ENCODE peak calls at places on chromosomes 13 and 19, in five cellular contexts. X is mucosa of descending colon, W is mammary epithelial cell, Y is GM13977, T is right atrium auricular region. V is an unnamed sample.

GRCh38 chr19:18014197-18014596 is 6.2 kb downstream of the ARRDC2 start:
- DNase-seq in T (no peak), W (no peak), Y (no peak), X (no peak), V (no peak)

GRCh38 chr13:37313383-37313782 is 207.9 kb upstream of the CSNK1A1L start:
- DNase-seq in W (peak), X (no peak), T (no peak), Y (no peak), V (no peak)

GRCh38 chr13:78298657-78299056 is 304.7 kb downstream of the POU4F1 start:
- DNase-seq in Y (no peak), T (no peak), X (no peak), W (peak), V (no peak)

GRCh38 chr19:2494447-2495129 is 18.7 kb downstream of the GADD45B start:
- DNase-seq in T (peak), Y (peak), W (peak), X (peak), V (peak)

GRCh38 chr13:44810067-44810840 is 179.0 kb downstream of the NUFIP1 start:
- DNase-seq in Y (no peak), T (peak), X (no peak), W (no peak), V (no peak)

GRCh38 chr19:13181747-13182388 is 31.7 kb downstream of the IER2 start:
- DNase-seq in Y (peak), W (no peak), T (no peak), X (no peak), V (peak)

GRCh38 chr13:61563645-61564044 is 148.0 kb upstream of the PCDH20 start:
- DNase-seq in X (no peak), W (no peak), Y (no peak), T (no peak), V (no peak)

GRCh38 chr13:41944229-41944628 is 16.7 kb downstream of the VWA8 start:
- DNase-seq in W (no peak), T (no peak), Y (no peak), X (no peak), V (no peak)

GRCh38 chr13:60369242-60369641 is 27.8 kb upstream of the TDRD3 start:
- DNase-seq in W (peak), T (no peak), Y (no peak), X (no peak), V (no peak)
- TF ChIP-seq CTCF in W (peak), T (no peak), Y (peak), X (no peak), V (no peak)

GRCh38 chr19:10936661-10937084 is 8.1 kb downstream of the TIMM29 start:
- DNase-seq in Y (peak), W (peak), T (no peak), X (no peak), V (peak)
- TF ChIP-seq CTCF in Y (peak), W (peak), T (peak), X (peak), V (peak)

GRCh38 chr19:1434577-1435060 is 3.6 kb upstream of the RPS15 start:
- DNase-seq in T (no peak), W (no peak), X (peak), Y (no peak), V (no peak)

GRCh38 chr19:1433119-1434039 is 4.8 kb upstream of the RPS15 start:
- DNase-seq in T (no peak), W (no peak), Y (no peak), X (peak), V (no peak)

GRCh38 chr19:1434040-1434366 is 4.2 kb upstream of the RPS15 start:
- DNase-seq in W (no peak), Y (no peak), T (no peak), X (peak), V (no peak)

GRCh38 chr19:1431759-1432506 is 6.3 kb upstream of the RPS15 start:
- DNase-seq in W (no peak), Y (no peak), T (no peak), X (peak), V (no peak)

GRCh38 chr19:1432507-1432887 is 5.7 kb upstream of the RPS15 start:
- DNase-seq in W (no peak), Y (no peak), X (peak), T (no peak), V (no peak)
- TF ChIP-seq CTCF in W (no peak), Y (no peak), X (no peak), T (no peak), V (no peak)

GRCh38 chr19:6737284-6737872 is at the start of gene GPR108:
- DNase-seq in W (peak), X (peak), Y (peak), T (peak), V (peak)

GRCh38 chr19:6739390-6739883 is at the start of gene TRIP10:
- DNase-seq in Y (peak), X (peak), T (peak), W (peak), V (peak)

GRCh38 chr19:6738726-6739389 is 622 bp upstream of the TRIP10 start:
- DNase-seq in T (peak), X (peak), Y (no peak), W (peak), V (no peak)

GRCh38 chr19:6736917-6737283 is 480 bp downstream of the GPR108 start:
- DNase-seq in W (no peak), Y (no peak), X (no peak), T (no peak), V (no peak)

GRCh38 chr19:6737873-6738725 is 719 bp upstream of the GPR108 start:
- DNase-seq in Y (peak), T (peak), X (peak), W (peak), V (peak)
- TF ChIP-seq CTCF in Y (peak), T (peak), X (peak), W (peak), V (peak)

DNA sequence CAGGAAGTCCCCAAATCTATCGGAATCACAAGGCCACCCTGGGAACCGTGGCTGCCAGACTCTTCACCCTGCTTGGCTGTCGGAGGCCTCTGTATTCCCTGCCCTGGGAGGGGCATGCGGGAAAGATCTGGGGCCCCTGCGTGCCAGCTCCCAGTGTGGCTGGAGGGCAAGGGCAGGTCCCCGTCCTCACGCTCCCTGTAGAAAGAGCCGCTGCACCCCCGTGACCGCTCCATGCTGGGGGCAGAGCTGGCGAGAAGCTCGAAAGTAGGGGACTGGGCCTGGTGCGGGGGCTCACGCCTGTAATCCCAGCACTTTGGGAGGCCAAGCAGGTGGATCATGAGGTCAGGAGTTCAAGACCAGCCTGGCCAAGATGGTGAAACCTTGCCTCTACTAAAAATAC is 208.4 kb upstream of the SOX1 start:
- DNase-seq in Y (no peak), T (no peak), X (no peak), W (no peak), V (no peak)
- TF ChIP-seq CTCF in Y (no peak), T (no peak), X (no peak), W (no peak), V (no peak)

GRCh38 chr13:107742544-107742943 is 472.8 kb downstream of the LIG4 start:
- DNase-seq in X (no peak), T (no peak), Y (no peak), W (no peak), V (no peak)
- TF ChIP-seq CTCF in X (no peak), T (no peak), Y (no peak), W (no peak), V (no peak)

DNA sequence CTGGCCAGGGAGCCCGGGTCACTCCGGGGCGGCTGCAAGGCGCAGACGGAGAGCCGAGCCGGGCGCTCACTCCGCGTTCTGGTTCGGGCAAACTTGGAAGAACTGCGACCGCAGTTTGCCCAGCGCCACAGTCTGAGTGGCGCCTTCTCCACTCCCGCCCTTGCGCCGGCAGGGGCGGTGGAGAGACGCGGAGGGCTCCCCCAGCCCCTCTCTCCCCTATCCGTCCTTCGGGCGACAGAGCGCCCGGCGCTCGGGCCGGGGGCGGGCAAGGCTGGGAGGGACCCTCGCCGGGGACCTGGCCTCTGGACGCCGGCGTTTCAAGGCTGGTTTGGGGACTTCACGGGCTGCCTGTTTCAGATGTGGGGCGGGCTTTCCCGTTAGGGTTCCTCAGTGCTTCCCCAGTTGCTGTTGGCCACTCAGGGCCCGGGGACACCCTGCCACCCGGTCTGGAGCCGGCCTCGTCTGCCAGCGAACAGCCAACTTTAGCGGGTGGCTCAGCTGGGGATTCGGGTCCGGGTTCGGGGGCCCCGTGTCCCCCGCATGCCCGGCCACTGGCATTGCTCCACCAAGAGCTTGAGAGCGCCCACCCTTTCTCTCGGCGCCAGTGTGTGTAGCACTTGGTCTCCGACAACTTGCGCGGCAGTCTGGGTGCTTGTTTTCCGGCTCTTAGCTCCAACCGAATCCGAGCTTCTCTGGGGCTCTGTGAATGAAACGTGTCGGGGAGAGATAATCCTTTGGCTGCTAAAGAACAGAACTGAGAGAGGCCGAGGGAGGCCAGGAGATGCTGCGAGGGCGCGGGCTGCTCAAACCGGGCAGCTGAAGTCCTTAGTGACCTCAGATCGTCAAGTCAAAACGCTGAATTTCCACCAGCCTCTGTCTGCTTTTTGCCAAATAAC is 1.5 kb downstream of the GPC6 start:
- DNase-seq in W (peak), T (peak), X (no peak), Y (peak), V (no peak)
- TF ChIP-seq CTCF in W (peak), T (no peak), X (no peak), Y (no peak), V (no peak)